ENCODE peak calls at places on chromosomes 12 and 14, in five cellular contexts. X is IMR-90, M is heart left ventricle, N is upper lobe of right lung, G is heart right ventricle. E is an unnamed sample.

GRCh38 chr14:35155962-35156361 is 33.6 kb downstream of the PRORP start:
- DNase-seq in X (peak), M (no peak), N (no peak), G (no peak), E (peak)

GRCh38 chr12:60257063-60257462 is 661.2 kb downstream of the SLC16A7 start:
- DNase-seq in G (no peak), M (no peak), X (peak), N (no peak), E (peak)

GRCh38 chr14:89617471-89618291 is 200.6 kb upstream of the FOXN3 start:
- DNase-seq in X (peak), G (peak), N (no peak), M (no peak), E (peak)

GRCh38 chr12:119011231-119011630 is 29.9 kb downstream of the SRRM4 start:
- DNase-seq in M (no peak), G (no peak), N (no peak), X (no peak), E (no peak)

GRCh38 chr14:65168840-65169239 is 66.5 kb upstream of the MAX start:
- DNase-seq in X (no peak), M (no peak), N (no peak), G (no peak), E (no peak)

GRCh38 chr12:123085730-123086487 is 65.0 kb downstream of the PITPNM2 start:
- DNase-seq in M (peak), G (no peak), N (no peak), X (peak), E (peak)

GRCh38 chr12:27840229-27840999 is 60.4 kb upstream of the MANSC4 start:
- DNase-seq in X (no peak), G (no peak), N (no peak), M (no peak), E (no peak)

GRCh38 chr12:6734506-6735082 is 10.7 kb downstream of the COPS7A start:
- DNase-seq in M (no peak), G (no peak), N (no peak), X (no peak), E (no peak)

GRCh38 chr12:9340422-9341259 is 132.4 kb upstream of the PZP start:
- DNase-seq in N (no peak), X (peak), G (no peak), M (no peak), E (peak)

GRCh38 chr12:104423809-104424208 is 32.9 kb upstream of the CHST11 start:
- DNase-seq in N (no peak), M (no peak), X (no peak), G (no peak), E (no peak)

GRCh38 chr12:80412343-80412953 is 31.6 kb upstream of the PTPRQ start:
- DNase-seq in N (no peak), G (peak), M (no peak), X (peak), E (peak)

GRCh38 chr14:92039073-92039719 is 663 bp downstream of the TRIP11 start:
- DNase-seq in X (peak), M (no peak), G (no peak), N (no peak), E (peak)

GRCh38 chr14:100815478-100816285 is 10.2 kb upstream of the MEG3 start:
- DNase-seq in N (no peak), M (no peak), X (peak), G (no peak), E (peak)

GRCh38 chr12:5969974-5970690 is 25.1 kb upstream of the ANO2 start:
- DNase-seq in N (no peak), X (no peak), G (no peak), M (no peak), E (no peak)

GRCh38 chr12:49588761-49589516 is 16.5 kb downstream of the FAM186B start:
- DNase-seq in X (no peak), M (peak), G (no peak), N (no peak), E (no peak)

GRCh38 chr14:104323551-104324175 is 185.3 kb downstream of the KIF26A start:
- DNase-seq in M (no peak), G (no peak), X (no peak), N (no peak), E (no peak)

GRCh38 chr12:97308576-97309198 is 153.9 kb upstream of the RMST start:
- DNase-seq in X (peak), N (no peak), M (no peak), G (peak), E (peak)

GRCh38 chr12:57005980-57006808 is at the start of gene ZBTB39:
- DNase-seq in N (peak), M (peak), X (peak), G (peak), E (peak)

GRCh38 chr12:25977047-25977446 is 18.6 kb downstream of the RASSF8 start:
- DNase-seq in X (peak), N (no peak), M (no peak), G (no peak), E (peak)

GRCh38 chr12:25975682-25976081 is 17.2 kb downstream of the RASSF8 start:
- DNase-seq in M (no peak), X (no peak), N (no peak), G (no peak), E (no peak)

GRCh38 chr12:25979059-25979458 is 20.6 kb downstream of the RASSF8 start:
- DNase-seq in X (no peak), G (no peak), M (no peak), N (no peak), E (no peak)

GRCh38 chr12:25975179-25975578 is 16.7 kb downstream of the RASSF8 start:
- DNase-seq in X (no peak), M (no peak), G (no peak), N (no peak), E (no peak)

GRCh38 chr12:25976289-25976688 is 17.8 kb downstream of the RASSF8 start:
- DNase-seq in N (no peak), G (no peak), X (no peak), M (no peak), E (peak)
- H3K4me3 ChIP-seq in N (no peak), G (no peak), X (no peak), M (no peak), E (no peak)

DNA sequence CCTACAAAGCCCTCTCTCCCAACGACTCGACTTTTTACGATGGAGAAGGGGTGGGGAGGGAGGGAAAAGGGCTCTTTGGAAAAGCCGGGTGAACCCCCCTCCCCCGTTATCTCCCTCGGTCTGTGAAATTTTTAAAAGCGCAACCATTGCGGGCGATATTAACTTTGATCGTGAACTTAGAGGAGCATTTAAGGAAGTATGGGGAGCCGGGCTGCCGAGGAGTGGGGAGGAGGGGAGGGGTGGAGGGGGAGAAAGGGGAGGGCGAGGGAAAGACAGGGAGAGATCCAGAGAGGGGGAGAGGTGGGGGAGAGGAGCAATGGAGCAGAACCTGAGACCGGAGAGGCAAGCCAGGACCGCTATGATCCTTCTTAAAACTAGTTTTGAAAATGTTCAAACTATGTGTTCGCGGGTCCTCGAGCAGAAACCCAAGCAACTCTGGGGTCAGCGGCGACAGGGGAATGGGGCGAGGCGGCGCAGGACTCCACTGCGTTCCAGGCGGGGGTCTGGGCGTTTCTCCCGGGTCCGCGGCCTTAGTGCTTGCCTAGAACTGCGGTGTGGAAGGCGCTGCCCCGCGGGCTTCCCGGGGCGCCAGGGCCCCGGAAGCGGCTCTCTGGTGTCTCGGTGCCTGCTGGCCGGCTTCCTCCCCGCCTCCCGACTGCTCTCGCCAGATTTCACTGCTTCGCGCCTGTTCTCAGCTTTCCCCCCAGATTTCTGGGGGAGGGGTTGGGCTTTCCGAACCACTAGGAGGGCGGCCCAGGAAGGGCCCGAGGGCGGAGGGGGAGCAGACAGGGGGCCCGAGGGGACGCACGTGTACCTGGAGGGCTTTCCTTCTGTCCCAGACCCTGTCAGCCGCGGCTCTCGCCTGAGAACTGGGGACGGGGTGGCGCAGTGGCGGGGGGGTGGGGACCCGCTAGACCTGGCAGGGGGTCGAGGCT is at the start of gene HOTAIR:
- DNase-seq in N (no peak), M (no peak), G (no peak), X (no peak), E (no peak)
- TF ChIP-seq CTCF in N (no peak), M (no peak), G (no peak), X (no peak), E (no peak)

GRCh38 chr12:12072064-12072760 is 1.5 kb downstream of the BCL2L14 start:
- DNase-seq in X (no peak), G (no peak), M (no peak), N (peak), E (no peak)
- H3K4me3 ChIP-seq in X (no peak), G (no peak), M (no peak), N (no peak), E (no peak)

DNA sequence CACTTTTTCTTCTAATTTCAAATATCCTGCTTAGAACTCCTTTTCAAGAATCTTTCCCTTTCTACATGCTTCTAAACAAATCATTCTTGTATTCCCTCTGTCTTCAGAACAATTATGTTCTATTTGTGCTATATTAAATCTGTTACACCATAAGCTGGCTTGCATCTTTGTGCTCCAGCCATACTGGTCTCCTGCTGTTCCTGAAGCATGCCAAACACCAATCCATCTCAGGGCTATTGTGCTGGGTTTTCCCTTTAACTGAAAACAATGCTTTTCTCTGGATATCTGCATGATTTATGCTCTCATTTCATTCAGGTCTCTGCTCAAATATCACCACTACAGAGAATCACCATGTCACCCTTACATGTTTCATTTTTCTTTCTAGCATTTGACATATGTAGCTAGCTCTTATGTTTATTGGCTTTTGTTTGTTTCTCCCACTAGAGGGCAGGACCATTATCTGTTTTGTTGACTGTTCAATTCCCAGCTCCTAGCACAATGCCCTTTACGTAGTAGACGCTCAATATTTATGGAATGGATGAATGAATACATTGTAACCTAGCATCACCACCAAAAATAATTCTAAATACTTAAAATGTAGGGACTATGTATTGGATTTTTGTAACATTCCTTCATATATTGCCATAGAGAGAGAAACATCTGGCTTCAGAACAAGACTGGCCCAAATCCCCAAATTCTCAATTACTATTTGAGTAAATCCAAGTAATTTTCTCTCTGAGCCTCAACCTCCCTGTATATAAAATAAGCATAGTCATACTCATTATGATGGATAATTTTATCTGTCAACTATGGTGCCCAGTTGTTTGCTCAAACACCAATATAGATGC is 302.0 kb upstream of the SYT1 start:
- DNase-seq in N (no peak), G (no peak), X (peak), M (no peak), E (peak)
- TF ChIP-seq CTCF in N (no peak), G (no peak), X (peak), M (no peak), E (peak)

E was measured in astrocyte of the spinal cord.